ENCODE peak calls at places on chromosomes 11 and 22, in seven cellular contexts. A is brain microvascular endothelial cell, R is AG04450, U is gastrocnemius medialis, L is left ventricle myocardium inferior, J is upper lobe of right lung, Z is NT2/D1. G is an unnamed sample. For H3K27me3, the result is how much of the 10 kb centered on the place peaks cover.

GRCh38 chr11:124214027-124214426 is 26.9 kb upstream of the OR8G1 start:
- DNase-seq in A (no peak), R (no peak), U (no peak), L (no peak), J (no peak), Z (no peak), G (no peak)

GRCh38 chr11:77374611-77375031 is 73.1 kb upstream of the GDPD4 start:
- DNase-seq in A (peak), R (no peak), U (no peak), L (no peak), J (no peak), Z (no peak), G (no peak)

GRCh38 chr22:37162221-37163095 is 12.7 kb upstream of the IL2RB start:
- DNase-seq in A (no peak), R (no peak), U (no peak), L (no peak), J (no peak), Z (no peak), G (no peak)

GRCh38 chr11:3781423-3781822 is 15.9 kb downstream of the NUP98 start:
- DNase-seq in A (no peak), R (no peak), U (no peak), L (no peak), J (no peak), Z (no peak), G (peak)

GRCh38 chr22:44975444-44976262 is 34.2 kb downstream of the PHF21B start:
- DNase-seq in A (peak), R (peak), U (no peak), L (peak), J (peak), Z (peak), G (peak)

GRCh38 chr22:20807315-20807752 is 33.4 kb downstream of the SERPIND1 start:
- DNase-seq in A (peak), R (peak), U (no peak), L (no peak), J (no peak), Z (peak), G (peak)

GRCh38 chr11:120562806-120563425 is 51.4 kb downstream of the GRIK4 start:
- DNase-seq in A (no peak), R (no peak), U (no peak), L (no peak), J (no peak), Z (no peak), G (peak)

GRCh38 chr22:32584650-32585049 is 110.0 kb downstream of the FBXO7 start:
- DNase-seq in A (no peak), R (no peak), U (no peak), L (no peak), J (no peak), Z (no peak), G (no peak)

GRCh38 chr11:102724904-102725515 is at the start of gene MMP8:
- DNase-seq in A (peak), R (no peak), U (no peak), L (no peak), J (no peak), Z (no peak), G (peak)

GRCh38 chr11:10134975-10135481 is 159.0 kb downstream of the SBF2 start:
- DNase-seq in A (no peak), R (no peak), U (no peak), L (no peak), J (no peak), Z (no peak), G (no peak)

GRCh38 chr11:96875772-96876171 is 486.0 kb downstream of the JRKL start:
- DNase-seq in A (no peak), R (no peak), U (no peak), L (no peak), J (no peak), Z (no peak), G (no peak)

GRCh38 chr22:35306350-35306967 is 6.8 kb downstream of the TOM1 start:
- DNase-seq in A (peak), R (no peak), U (peak), L (no peak), J (peak), Z (no peak), G (no peak)

GRCh38 chr11:129853508-129854228 is 38.0 kb downstream of the TMEM45B start:
- DNase-seq in A (no peak), R (no peak), U (peak), L (no peak), J (peak), Z (no peak), G (peak)

GRCh38 chr11:15309296-15309695 is 194.6 kb downstream of the INSC start:
- DNase-seq in A (no peak), R (no peak), U (no peak), L (no peak), J (no peak), Z (no peak), G (no peak)

GRCh38 chr11:64571410-64572091 is 19.5 kb upstream of the SLC22A12 start:
- DNase-seq in A (no peak), R (no peak), U (no peak), L (no peak), J (peak), Z (no peak), G (no peak)

GRCh38 chr22:44363214-44363979 is 50.6 kb upstream of the SHISAL1 start:
- DNase-seq in A (peak), R (peak), U (peak), L (peak), J (peak), Z (no peak), G (peak)

GRCh38 chr22:39287076-39287743 is 32.2 kb downstream of the RPL3 start:
- DNase-seq in A (no peak), R (no peak), U (peak), L (no peak), J (no peak), Z (no peak), G (no peak)

GRCh38 chr22:40408718-40409612 is 38.6 kb downstream of the SGSM3 start:
- DNase-seq in A (no peak), R (no peak), U (no peak), L (no peak), J (peak), Z (no peak), G (no peak)

GRCh38 chr11:111939836-111940604 is 2.9 kb downstream of the DIXDC1 start:
- DNase-seq in A (peak), R (peak), U (no peak), L (no peak), J (no peak), Z (no peak), G (no peak)

GRCh38 chr11:19055905-19056304 is 4.6 kb downstream of the MRGPRX2 start:
- DNase-seq in A (no peak), R (no peak), U (no peak), L (no peak), J (no peak), Z (no peak), G (no peak)

GRCh38 chr11:118436639-118437045 is 350 bp downstream of the KMT2A start:
- DNase-seq in A (no peak), R (no peak), U (no peak), L (no peak), J (peak), Z (no peak), G (peak)

GRCh38 chr11:65150513-65151271 is 16.4 kb upstream of the SYVN1 start:
- DNase-seq in A (peak), R (no peak), U (peak), L (peak), J (peak), Z (no peak), G (peak)

GRCh38 chr11:108584973-108585372 is 8.6 kb downstream of the EXPH5 start:
- DNase-seq in A (no peak), R (no peak), U (no peak), L (no peak), J (no peak), Z (no peak), G (no peak)

GRCh38 chr11:32420937-32421532 is 14.3 kb downstream of the WT1 start:
- DNase-seq in A (no peak), R (no peak), U (no peak), L (no peak), J (no peak), Z (no peak), G (no peak)
- H3K27me3 ChIP-seq in A (under half), R (under half), U (under half), L (half or more), J (under half), Z (under half), G (half or more)

DNA sequence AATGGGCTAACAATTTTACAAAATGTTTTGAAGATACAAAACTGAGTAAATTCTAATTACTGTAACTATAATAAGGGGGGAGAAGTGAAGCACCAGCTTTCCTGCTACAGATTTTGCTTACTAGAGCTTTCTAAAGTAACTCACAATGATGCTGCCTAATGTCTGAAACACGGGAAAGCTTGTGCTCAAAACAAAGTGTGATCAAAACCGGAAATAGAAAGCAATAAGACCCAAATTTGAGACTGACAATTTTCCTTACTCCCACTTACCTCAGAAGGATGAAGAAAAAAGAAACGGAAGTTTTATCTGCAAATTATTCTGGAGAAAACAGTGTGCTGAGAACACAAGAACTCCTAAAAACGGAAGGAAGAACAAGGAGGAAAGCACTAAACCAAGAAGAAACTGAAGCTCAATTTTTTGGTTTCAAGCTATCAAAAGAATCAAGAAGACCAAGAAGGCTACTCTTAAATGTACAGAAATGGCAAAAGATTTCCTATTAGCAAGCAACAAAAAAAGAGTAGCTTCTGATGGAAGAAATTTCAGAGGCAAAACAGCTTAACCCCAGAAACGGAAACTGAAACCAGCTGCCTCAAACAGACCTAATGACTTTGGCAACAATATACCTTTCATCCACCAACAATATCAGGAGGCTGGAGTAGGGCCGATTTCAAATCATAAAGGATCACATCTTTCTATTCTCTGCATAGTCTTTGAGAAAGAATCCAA is 33.4 kb downstream of the AMBRA1 start:
- DNase-seq in A (no peak), R (no peak), U (no peak), L (no peak), J (no peak), Z (no peak), G (no peak)
- H3K4me3 ChIP-seq in A (no peak), R (peak), U (peak), L (peak), J (peak), Z (no peak), G (no peak)

GRCh38 chr11:27497284-27497866 is 9.2 kb downstream of the LIN7C start:
- DNase-seq in A (no peak), R (no peak), U (no peak), L (no peak), J (no peak), Z (no peak), G (peak)
- H3K27me3 ChIP-seq in A (under half), R (under half), U (under half), L (under half), J (under half), Z (under half), G (under half)

DNA sequence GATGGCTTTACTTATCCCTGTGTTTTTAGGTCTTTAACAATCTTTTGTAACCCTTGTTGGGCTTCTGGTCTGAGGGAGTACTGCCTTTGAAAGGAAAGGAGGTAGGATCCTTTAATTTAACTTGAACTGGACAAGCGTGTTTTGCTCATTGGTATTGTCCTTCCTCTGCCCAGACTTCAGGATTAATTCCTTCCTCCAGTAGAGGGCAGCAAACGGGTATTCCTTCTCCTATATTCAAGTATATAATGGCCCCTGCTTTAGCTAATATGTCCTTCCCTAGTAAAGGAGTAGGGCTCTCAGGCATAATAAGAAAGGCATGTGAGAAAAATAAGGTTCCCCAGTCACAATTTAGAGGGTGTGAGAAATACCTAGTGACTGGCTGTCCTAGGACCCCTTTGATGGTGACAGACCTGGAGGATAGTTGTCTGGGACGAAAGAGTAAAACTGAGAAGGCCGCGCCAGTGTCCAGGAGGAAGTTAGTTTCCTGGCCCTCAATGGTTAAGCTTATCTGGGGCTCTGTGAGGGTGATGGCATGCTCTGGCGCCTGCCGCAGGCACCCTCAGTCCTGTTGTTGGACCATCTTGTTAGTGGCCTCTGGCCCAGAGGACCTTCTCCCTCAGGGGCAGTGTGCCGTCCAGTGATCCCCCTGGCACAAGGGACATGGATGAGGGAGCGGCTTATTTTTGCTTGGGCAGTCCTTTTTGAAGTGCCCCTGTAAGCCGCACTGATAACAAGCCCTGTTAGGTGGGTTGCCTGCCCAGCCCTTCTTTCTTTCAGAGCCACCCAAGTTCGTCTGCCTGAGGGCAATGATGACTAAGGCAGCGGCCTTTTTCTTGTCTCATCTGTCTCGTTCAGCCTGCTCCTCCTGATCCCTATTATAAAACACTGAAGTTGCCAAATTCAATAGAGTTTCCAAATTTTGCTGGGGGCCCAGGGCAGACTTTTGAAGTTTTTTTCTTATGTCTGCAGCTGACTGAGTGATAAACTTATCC is 51.8 kb downstream of the C11orf71 start:
- DNase-seq in A (peak), R (peak), U (no peak), L (no peak), J (no peak), Z (peak), G (peak)
- H3K4me3 ChIP-seq in A (no peak), R (no peak), U (no peak), L (no peak), J (no peak), Z (no peak), G (no peak)

GRCh38 chr22:48899523-48900326 is 927.9 kb downstream of the BRD1 start:
- DNase-seq in A (no peak), R (no peak), U (no peak), L (no peak), J (peak), Z (no peak), G (no peak)
- H3K27me3 ChIP-seq in A (under half), R (under half), U (under half), L (under half), J (under half), Z (under half), G (under half)

DNA sequence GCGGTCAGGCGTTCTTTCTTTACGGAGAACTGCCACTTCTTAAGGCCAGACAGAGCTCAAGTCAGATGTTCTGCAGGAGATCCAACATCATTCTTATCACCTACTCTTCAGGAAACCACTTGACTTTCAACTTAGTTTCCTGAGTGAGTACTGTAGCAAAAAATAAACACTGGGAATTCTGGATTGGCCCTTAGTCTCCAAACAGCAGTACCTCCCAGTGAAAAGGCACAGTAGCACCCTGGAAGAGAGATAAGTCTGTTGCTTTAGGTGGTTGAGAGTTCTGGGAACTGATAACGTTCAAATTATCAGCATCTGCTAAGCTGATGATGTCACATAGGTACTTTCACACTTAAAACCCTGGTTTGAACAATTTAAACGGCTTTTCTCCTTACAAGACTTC is 971.8 kb upstream of the TENM4 start:
- DNase-seq in A (no peak), R (no peak), U (no peak), L (no peak), J (no peak), Z (no peak), G (peak)
- H3K4me3 ChIP-seq in A (no peak), R (no peak), U (no peak), L (no peak), J (no peak), Z (no peak), G (no peak)

GRCh38 chr22:29302681-29303465 is 3.6 kb upstream of the GAS2L1 start:
- DNase-seq in A (no peak), R (no peak), U (peak), L (no peak), J (no peak), Z (no peak), G (no peak)
- H3K27me3 ChIP-seq in A (under half), R (under half), U (under half), L (under half), J (under half), Z (under half), G (under half)

DNA sequence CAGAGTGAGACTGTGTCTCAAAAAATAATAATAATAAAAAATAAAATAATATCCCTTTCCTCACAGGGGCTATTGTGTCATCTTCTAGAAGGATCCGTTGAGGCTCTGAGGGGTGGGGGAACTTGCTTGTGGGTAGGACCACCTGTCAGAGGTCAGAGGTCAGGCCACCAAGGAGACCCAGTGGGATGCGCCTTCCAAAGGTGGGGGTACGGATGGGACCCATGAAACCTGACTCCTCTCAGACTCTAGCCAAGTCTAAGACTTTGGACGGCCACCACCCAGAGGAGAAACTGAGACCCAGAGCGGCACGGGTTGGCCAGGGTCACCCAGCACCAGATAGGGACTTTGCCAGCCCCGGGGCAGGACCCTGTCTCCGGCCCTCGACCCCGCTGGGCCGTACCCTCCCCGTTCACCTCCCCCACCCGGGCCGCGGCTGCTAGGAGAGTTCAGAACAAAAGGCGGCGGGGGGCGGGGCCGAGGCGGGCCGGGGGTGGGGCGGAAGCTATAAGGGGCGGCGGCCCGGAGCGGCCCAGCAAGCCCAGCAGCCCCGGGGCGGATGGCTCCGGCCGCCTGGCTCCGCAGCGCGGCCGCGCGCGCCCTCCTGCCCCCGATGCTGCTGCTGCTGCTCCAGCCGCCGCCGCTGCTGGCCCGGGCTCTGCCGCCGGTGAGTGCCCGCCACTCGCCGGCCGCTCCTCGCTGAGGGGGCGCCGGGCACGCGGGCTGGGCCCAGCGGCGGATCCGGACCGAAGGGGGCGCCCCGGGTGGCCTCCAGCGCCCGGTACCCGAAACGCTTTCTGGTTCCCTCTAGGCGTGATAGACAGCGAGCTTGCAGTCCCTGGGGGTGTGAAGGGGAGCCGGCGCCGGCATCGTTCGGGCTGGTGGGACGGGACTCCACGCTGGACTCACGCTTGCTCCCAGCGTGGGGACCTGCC is at the start of gene MMP11:
- DNase-seq in A (no peak), R (no peak), U (no peak), L (peak), J (peak), Z (no peak), G (peak)
- H3K4me3 ChIP-seq in A (peak), R (peak), U (peak), L (peak), J (peak), Z (peak), G (peak)

GRCh38 chr22:22815397-22816170 is 72.0 kb upstream of the IGLL5 start:
- DNase-seq in A (no peak), R (no peak), U (no peak), L (no peak), J (no peak), Z (no peak), G (no peak)
- H3K27me3 ChIP-seq in A (under half), R (under half), U (under half), L (under half), J (under half), Z (half or more), G (under half)

GRCh38 chr11:28106351-28107043 is 1.5 kb downstream of the KIF18A start:
- DNase-seq in A (no peak), R (no peak), U (no peak), L (no peak), J (no peak), Z (no peak), G (no peak)
- H3K4me3 ChIP-seq in A (peak), R (peak), U (no peak), L (no peak), J (no peak), Z (peak), G (peak)

G was measured in cardiac muscle cell.